ENCODE peak calls at places on chromosomes 16 and 17, in seven cellular contexts. V is NCI-H446; E is activated CD4-positive, CD25-positive, alpha-beta regulatory T cell; T is NCI-H1694 treated with DMSO at 0.1 percent for 48 hours; H is memory B cell; F is CD4-positive, CD25-positive, alpha-beta regulatory T cell; D is activated T-helper 1 cell treated with Interleukin-2 at 50 U/mL for 16 hours. Z is an unnamed sample.

GRCh38 chr16:66858740-66859396 is 14.7 kb downstream of the CA7 start:
- DNase-seq in D (no peak), T (no peak), H (no peak), V (no peak), E (no peak), F (no peak), Z (no peak)

GRCh38 chr17:46038937-46039336 is 39.9 kb downstream of the STH start:
- DNase-seq in E (no peak), V (no peak), D (no peak), T (no peak), F (no peak), H (no peak), Z (no peak)

GRCh38 chr16:31181102-31181830 is 1.3 kb downstream of the FUS start:
- DNase-seq in E (no peak), T (no peak), H (peak; percentile 30), V (no peak), F (peak; percentile 22), D (no peak), Z (no peak)

GRCh38 chr16:88681084-88681680 is 5.1 kb downstream of the SNAI3 start:
- DNase-seq in V (no peak), H (peak; percentile 59), D (no peak), T (no peak), F (peak; percentile 55), E (no peak), Z (peak; percentile 84)

GRCh38 chr16:88772871-88773811 is 11.9 kb downstream of the PIEZO1 start:
- DNase-seq in V (peak; percentile 61), H (no peak), T (peak; percentile 69), E (no peak), F (no peak), D (no peak), Z (no peak)

GRCh38 chr17:34822007-34822737 is 139.1 kb downstream of the CCT6B start:
- DNase-seq in F (no peak), D (no peak), T (no peak), V (no peak), H (no peak), E (no peak), Z (no peak)

GRCh38 chr17:49968380-49969133 is 433 bp upstream of the DLX4 start:
- DNase-seq in E (peak; percentile 34), D (peak; percentile 55), F (peak; percentile 71), V (peak; percentile 45), T (peak; percentile 81), H (peak; percentile 41), Z (peak; percentile 45)

GRCh38 chr16:66551362-66551761 is 1.0 kb upstream of the CKLF start:
- DNase-seq in V (no peak), F (peak; percentile 56), H (peak; percentile 36), T (peak; percentile 35), D (no peak), E (peak; percentile 35), Z (peak; percentile 74)

GRCh38 chr16:1706386-1707192 is 594 bp downstream of the MAPK8IP3 start:
- DNase-seq in H (no peak), T (no peak), V (no peak), E (peak; percentile 36), F (peak; percentile 38), D (no peak), Z (no peak)